ENCODE peak calls at places on chromosomes 3 and 15, in nine cellular contexts. W, P, N, O, G, Y, B, Q and K are unnamed samples.

GRCh38 chr15:80072285-80072684 is 12.8 kb downstream of the ZFAND6 start:
- DNase-seq in W (peak), P (no peak), N (peak), O (peak), G (peak), Y (peak), B (no peak), Q (peak), K (peak)

GRCh38 chr3:59424268-59425010 is 374.6 kb upstream of the CFAP20DC start:
- DNase-seq in W (no peak), P (no peak), N (no peak), O (peak), G (peak), Y (no peak), B (no peak), Q (no peak), K (peak)

GRCh38 chr3:85567074-85567676 is 608.4 kb downstream of the CADM2 start:
- DNase-seq in W (no peak), P (no peak), N (peak), O (no peak), G (peak), Y (no peak), B (no peak), Q (peak), K (peak)

GRCh38 chr15:90915808-90916440 is 12.8 kb downstream of the MAN2A2 start:
- DNase-seq in W (no peak), P (no peak), N (no peak), O (no peak), G (peak), Y (no peak), B (peak), Q (no peak), K (peak)

GRCh38 chr15:72967836-72968530 is 84.3 kb upstream of the NEO1 start:
- DNase-seq in W (no peak), P (no peak), N (no peak), O (no peak), G (no peak), Y (no peak), B (no peak), Q (peak), K (no peak)

GRCh38 chr3:9308298-9308990 is 54.4 kb upstream of the THUMPD3 start:
- DNase-seq in W (no peak), P (no peak), N (no peak), O (no peak), G (peak), Y (no peak), B (no peak), Q (no peak), K (no peak)

GRCh38 chr3:9036327-9037112 is 73.2 kb upstream of the RAD18 start:
- DNase-seq in W (no peak), P (peak), N (peak), O (no peak), G (peak), Y (no peak), B (no peak), Q (peak), K (no peak)

GRCh38 chr15:26771168-26771916 is 1.5 kb downstream of the GABRB3 start:
- DNase-seq in W (peak), P (peak), N (peak), O (no peak), G (no peak), Y (no peak), B (no peak), Q (peak), K (no peak)

GRCh38 chr15:68699881-68700394 is 120.8 kb downstream of the ANP32A start:
- DNase-seq in W (no peak), P (peak), N (no peak), O (no peak), G (no peak), Y (no peak), B (no peak), Q (no peak), K (no peak)

GRCh38 chr3:129611812-129612349 is 5.4 kb upstream of the PLXND1 start:
- DNase-seq in W (no peak), P (no peak), N (no peak), O (no peak), G (peak), Y (no peak), B (peak), Q (no peak), K (peak)

GRCh38 chr3:17983106-17983505 is 240.7 kb upstream of the TBC1D5 start:
- DNase-seq in W (no peak), P (no peak), N (no peak), O (no peak), G (no peak), Y (no peak), B (no peak), Q (no peak), K (no peak)

GRCh38 chr3:14537590-14538450 is 2.3 kb downstream of the GRIP2 start:
- DNase-seq in W (no peak), P (no peak), N (peak), O (no peak), G (no peak), Y (no peak), B (peak), Q (no peak), K (no peak)

GRCh38 chr3:9913601-9914000 is 3.3 kb upstream of the IL17RC start:
- DNase-seq in W (peak), P (no peak), N (peak), O (no peak), G (no peak), Y (no peak), B (no peak), Q (no peak), K (no peak)

GRCh38 chr3:47847256-47847655 is 44.3 kb downstream of the DHX30 start:
- DNase-seq in W (no peak), P (no peak), N (peak), O (no peak), G (no peak), Y (no peak), B (no peak), Q (no peak), K (no peak)
- TF ChIP-seq CTCF in W (no peak), P (no peak), N (no peak), O (no peak), G (no peak), Y (no peak), B (no peak), Q (no peak), K (no peak)

DNA sequence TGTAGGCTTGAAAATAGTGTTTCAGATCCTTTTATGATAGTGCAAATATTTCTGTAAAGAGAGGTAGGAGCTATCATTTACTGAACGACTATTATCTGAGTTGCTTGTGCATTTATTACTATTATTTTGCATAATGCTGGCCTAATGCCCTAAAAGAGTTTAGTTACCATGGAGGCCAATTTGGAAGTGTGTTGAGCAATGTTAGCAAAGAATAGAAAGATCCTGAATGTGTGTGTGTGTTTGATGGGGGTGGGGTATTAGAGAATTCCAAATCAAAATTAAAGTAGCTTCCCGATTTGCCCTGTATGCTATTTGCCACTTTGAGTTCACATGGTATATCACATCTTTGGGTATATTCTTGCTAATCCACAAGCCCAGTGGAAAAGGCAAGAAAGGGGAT is 45.5 kb upstream of the PLSCR5 start:
- DNase-seq in W (no peak), P (no peak), N (no peak), O (no peak), G (no peak), Y (no peak), B (no peak), Q (no peak), K (no peak)
- H3K4me3 ChIP-seq in W (no peak), P (no peak), N (no peak), O (no peak), G (no peak), Y (no peak), B (no peak), Q (no peak), K (no peak)

DNA sequence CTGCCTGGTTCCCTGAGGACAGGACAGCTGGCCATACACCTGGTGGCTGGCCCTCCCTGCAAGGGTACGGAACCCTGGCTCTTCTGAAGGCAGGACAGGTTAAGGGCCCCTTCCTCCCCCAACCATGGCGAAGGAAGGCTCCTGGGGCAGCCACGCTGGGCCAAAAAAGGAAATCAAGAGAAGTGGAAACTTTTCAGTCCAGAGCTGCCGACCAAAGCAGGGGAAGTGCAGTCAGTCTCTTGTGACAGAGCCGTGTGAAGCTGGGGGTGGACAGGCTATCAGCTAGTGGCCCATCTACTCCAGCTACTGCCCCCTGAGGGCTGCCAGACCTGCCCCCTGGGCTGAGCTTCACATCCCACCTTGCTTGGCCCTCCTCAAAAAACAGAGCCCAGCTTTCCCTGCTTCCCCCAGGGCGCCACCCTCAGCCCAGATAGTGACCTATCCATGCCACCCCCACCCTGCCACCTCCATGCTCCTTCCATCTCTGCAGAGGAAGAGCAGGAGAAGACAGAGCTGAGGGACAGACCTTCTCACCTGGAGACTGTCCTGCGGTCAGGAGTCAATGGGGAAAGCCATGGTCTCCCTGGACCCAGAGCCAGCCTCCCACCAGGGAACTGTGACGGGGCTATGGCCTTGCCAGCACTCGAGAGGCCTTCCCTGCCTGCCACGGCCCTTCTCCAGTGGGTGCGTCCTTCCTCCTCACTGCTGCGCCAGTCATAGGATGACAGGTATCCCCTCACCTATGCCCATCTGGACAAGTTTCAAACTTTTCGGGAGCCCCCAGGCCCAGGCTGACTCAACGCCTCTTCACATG is 4.6 kb downstream of the SEMA7A start:
- DNase-seq in W (no peak), P (no peak), N (no peak), O (no peak), G (no peak), Y (no peak), B (no peak), Q (no peak), K (no peak)
- H3K27ac ChIP-seq in W (no peak), P (no peak), N (no peak), O (no peak), G (no peak), Y (peak), B (no peak), Q (no peak), K (no peak)

GRCh38 chr3:184241141-184241446 is 7.7 kb downstream of the ALG3 start:
- DNase-seq in W (no peak), P (no peak), N (no peak), O (no peak), G (no peak), Y (no peak), B (peak), Q (no peak), K (no peak)

GRCh38 chr3:184242297-184242685 is 6.5 kb downstream of the ALG3 start:
- DNase-seq in W (no peak), P (no peak), N (no peak), O (no peak), G (no peak), Y (no peak), B (peak), Q (no peak), K (no peak)

GRCh38 chr3:184240384-184241140 is 8.2 kb downstream of the ALG3 start:
- DNase-seq in W (no peak), P (no peak), N (no peak), O (no peak), G (peak), Y (no peak), B (peak), Q (no peak), K (no peak)

GRCh38 chr3:184239710-184240109 is 9.1 kb downstream of the ALG3 start:
- DNase-seq in W (no peak), P (no peak), N (no peak), O (no peak), G (no peak), Y (no peak), B (peak), Q (no peak), K (no peak)

DNA sequence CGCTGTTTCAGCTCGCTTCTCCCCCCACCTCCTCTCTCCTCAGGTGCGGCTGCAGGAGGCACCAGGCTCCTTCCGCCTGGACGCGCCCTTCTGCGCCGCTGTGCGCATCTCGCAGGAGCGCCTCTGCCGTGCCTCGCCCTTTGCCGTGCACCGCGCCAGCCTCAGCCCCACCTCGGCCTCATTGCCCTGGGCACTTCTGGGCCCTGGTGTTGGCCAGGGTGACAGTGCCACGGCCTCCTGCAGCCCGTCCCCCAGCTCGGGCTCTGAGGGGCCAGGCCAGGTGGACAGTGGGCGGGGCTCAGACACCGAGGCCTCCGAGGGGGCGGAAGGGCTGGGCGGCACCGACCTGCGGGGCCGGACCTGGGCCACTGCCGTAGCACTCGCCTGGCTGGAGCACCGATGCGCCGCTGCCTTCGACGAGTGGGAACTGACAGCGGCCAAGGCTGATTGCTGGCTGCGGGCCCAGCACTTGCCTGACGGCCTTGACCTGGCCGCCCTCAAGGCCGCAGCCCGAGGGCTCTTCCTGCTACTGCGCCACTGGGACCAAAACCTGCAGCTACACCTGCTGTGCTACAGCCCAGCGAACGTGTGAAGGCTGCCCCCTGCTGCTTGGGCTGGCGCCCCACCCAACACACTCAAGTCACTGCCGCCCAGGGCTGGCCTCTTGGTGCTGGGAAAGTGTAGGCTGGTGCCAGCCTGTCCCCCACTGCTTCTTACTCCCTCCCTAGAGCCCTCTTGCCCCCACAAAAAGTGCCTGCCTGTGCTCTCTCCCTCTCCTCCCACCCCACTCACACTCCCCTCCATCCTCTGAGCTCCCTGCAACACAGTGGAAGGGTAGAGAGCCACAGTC is 7.1 kb downstream of the ALG3 start:
- DNase-seq in W (no peak), P (peak), N (peak), O (no peak), G (peak), Y (no peak), B (peak), Q (peak), K (no peak)
- TF ChIP-seq CTCF in W (no peak), P (peak), N (peak), O (peak), G (peak), Y (peak), B (peak), Q (peak), K (peak)

GRCh38 chr15:42502472-42502871 is 7.0 kb downstream of the SNAP23 start:
- DNase-seq in W (no peak), P (no peak), N (no peak), O (no peak), G (peak), Y (no peak), B (no peak), Q (no peak), K (no peak)

GRCh38 chr15:42508263-42508690 is 12.8 kb downstream of the SNAP23 start:
- DNase-seq in W (no peak), P (peak), N (no peak), O (no peak), G (no peak), Y (no peak), B (no peak), Q (peak), K (no peak)

GRCh38 chr15:42507514-42507913 is 12.1 kb downstream of the SNAP23 start:
- DNase-seq in W (no peak), P (no peak), N (no peak), O (no peak), G (no peak), Y (no peak), B (no peak), Q (no peak), K (no peak)

GRCh38 chr15:42503822-42504221 is 8.4 kb downstream of the SNAP23 start:
- DNase-seq in W (no peak), P (no peak), N (no peak), O (no peak), G (no peak), Y (no peak), B (no peak), Q (no peak), K (no peak)

GRCh38 chr15:42504631-42505030 is 9.2 kb downstream of the SNAP23 start:
- DNase-seq in W (no peak), P (no peak), N (no peak), O (no peak), G (peak), Y (no peak), B (no peak), Q (no peak), K (no peak)
- H3K4me3 ChIP-seq in W (no peak), P (no peak), N (no peak), O (no peak), G (no peak), Y (no peak), B (no peak), Q (no peak), K (no peak)